ENCODE peak calls at places on chromosomes 2 and 18, in five cellular contexts. C is stimulated activated effector memory CD8-positive, alpha-beta T cell treated with anti-CD3 and anti-CD28 coated beads, Interleukin-12 subunit alpha, Interleukin-12 subunit beta, amount 100 ng/mL, for 72 hours; Q is A549; P is HTR-8/SVneo; N is GOT3. L is an unnamed sample.
A peak's percentile ranks its signal among the peaks of the same experiment; 100 is the strongest.

GRCh38 chr2:70010222-70011111 is 49.0 kb upstream of the ASPRV1 start:
- DNase-seq in C (no peak), N (no peak), P (no peak), Q (no peak), L (no peak)

GRCh38 chr18:51461956-51462355 is 264.5 kb upstream of the MEX3C start:
- DNase-seq in P (no peak), C (no peak), N (no peak), Q (no peak), L (no peak)

GRCh38 chr2:216348909-216349308 is 23.4 kb downstream of the MARCHF4 start:
- DNase-seq in Q (no peak), P (no peak), C (no peak), N (no peak), L (no peak)

GRCh38 chr2:168519534-168520308 is 63.6 kb downstream of the CERS6 start:
- DNase-seq in Q (no peak), P (no peak), N (no peak), C (no peak), L (no peak)

GRCh38 chr2:46000660-46001059 is 296.5 kb upstream of the EPAS1 start:
- DNase-seq in Q (no peak), C (no peak), N (no peak), P (no peak), L (no peak)

GRCh38 chr2:179335732-179336131 is 71.1 kb upstream of the SESTD1 start:
- DNase-seq in P (no peak), Q (no peak), N (no peak), C (no peak), L (no peak)

GRCh38 chr2:30765876-30766470 is 41.3 kb downstream of the CAPN13 start:
- DNase-seq in N (no peak), P (no peak), C (no peak), Q (no peak), L (no peak)

GRCh38 chr2:6812857-6813530 is 52.7 kb downstream of the CMPK2 start:
- DNase-seq in Q (no peak), P (no peak), C (no peak), N (no peak), L (no peak)

GRCh38 chr2:19649785-19650380 is 251.9 kb downstream of the TTC32 start:
- DNase-seq in Q (no peak), P (peak; percentile 69), C (peak; percentile 0), N (peak; percentile 35), L (no peak)

GRCh38 chr2:11907178-11907577 is 160.7 kb downstream of the LPIN1 start:
- DNase-seq in C (no peak), Q (no peak), P (no peak), N (no peak), L (no peak)

GRCh38 chr2:168198476-168199192 is 48.8 kb downstream of the STK39 start:
- DNase-seq in C (no peak), N (no peak), Q (peak; percentile 10), P (no peak), L (no peak)

GRCh38 chr2:232103140-232103737 is 141.7 kb downstream of the DIS3L2 start:
- DNase-seq in Q (no peak), P (no peak), N (no peak), C (no peak), L (no peak)

GRCh38 chr18:6044773-6045172 is 149.5 kb upstream of the TMEM200C start:
- DNase-seq in Q (no peak), C (no peak), P (no peak), N (no peak), L (no peak)

L was measured in dermis microvascular lymphatic vessel endothelial cell.